ENCODE peak calls at places on chromosomes 16 and 17, in seven cellular contexts. One of them, this sample, is unnamed.

GRCh38 chr17:45752246-45752645 is 31.9 kb upstream of the CRHR1 start:
- DNase-seq in heart right ventricle: no peak
- DNase-seq in brain microvascular endothelial cell: no peak
- DNase-seq in H1: no peak
- DNase-seq in adrenal gland: no peak
- DNase-seq in MM.1S: no peak
- DNase-seq in HL-60: no peak
- DNase-seq in this sample: no peak

GRCh38 chr17:75271955-75272847 is 1.2 kb upstream of the MIF4GD start:
- DNase-seq in H1: no peak
- DNase-seq in MM.1S: peak
- DNase-seq in HL-60: no peak
- DNase-seq in heart right ventricle: peak
- DNase-seq in brain microvascular endothelial cell: no peak
- DNase-seq in adrenal gland: peak
- DNase-seq in this sample: no peak

GRCh38 chr17:66619196-66619595 is 215.7 kb upstream of the CACNG5 start:
- DNase-seq in adrenal gland: no peak
- DNase-seq in MM.1S: no peak
- DNase-seq in HL-60: no peak
- DNase-seq in H1: no peak
- DNase-seq in brain microvascular endothelial cell: no peak
- DNase-seq in heart right ventricle: no peak
- DNase-seq in this sample: no peak

GRCh38 chr16:22969567-22969966 is 155.6 kb downstream of the HS3ST2 start:
- DNase-seq in heart right ventricle: no peak
- DNase-seq in HL-60: no peak
- DNase-seq in brain microvascular endothelial cell: no peak
- DNase-seq in adrenal gland: no peak
- DNase-seq in MM.1S: no peak
- DNase-seq in H1: no peak
- DNase-seq in this sample: no peak

GRCh38 chr17:77802811-77803220 is 155.7 kb upstream of the TNRC6C start:
- DNase-seq in HL-60: no peak
- DNase-seq in H1: no peak
- DNase-seq in MM.1S: no peak
- DNase-seq in adrenal gland: no peak
- DNase-seq in brain microvascular endothelial cell: peak
- DNase-seq in heart right ventricle: no peak
- DNase-seq in this sample: no peak

GRCh38 chr16:50458694-50459271 is 89.4 kb upstream of the NKD1 start:
- DNase-seq in brain microvascular endothelial cell: no peak
- DNase-seq in H1: no peak
- DNase-seq in heart right ventricle: no peak
- DNase-seq in MM.1S: no peak
- DNase-seq in adrenal gland: no peak
- DNase-seq in HL-60: no peak
- DNase-seq in this sample: no peak

GRCh38 chr16:53768593-53768992 is 64.6 kb downstream of the FTO start:
- DNase-seq in brain microvascular endothelial cell: peak
- DNase-seq in HL-60: no peak
- DNase-seq in heart right ventricle: no peak
- DNase-seq in H1: no peak
- DNase-seq in MM.1S: no peak
- DNase-seq in adrenal gland: no peak
- DNase-seq in this sample: peak

GRCh38 chr17:21511368-21512195 is 135.4 kb downstream of the KCNJ12 start:
- DNase-seq in adrenal gland: peak
- DNase-seq in MM.1S: peak
- DNase-seq in HL-60: peak
- DNase-seq in brain microvascular endothelial cell: peak
- DNase-seq in heart right ventricle: peak
- DNase-seq in H1: peak
- DNase-seq in this sample: peak

GRCh38 chr16:19119564-19119963 is 5.8 kb downstream of the ITPRIPL2 start:
- DNase-seq in HL-60: no peak
- DNase-seq in brain microvascular endothelial cell: peak
- DNase-seq in H1: no peak
- DNase-seq in MM.1S: no peak
- DNase-seq in heart right ventricle: no peak
- DNase-seq in adrenal gland: no peak
- DNase-seq in this sample: peak

GRCh38 chr16:1500465-1501150 is 7.4 kb downstream of the TELO2 start:
- DNase-seq in adrenal gland: no peak
- DNase-seq in brain microvascular endothelial cell: no peak
- DNase-seq in H1: no peak
- DNase-seq in HL-60: no peak
- DNase-seq in MM.1S: no peak
- DNase-seq in heart right ventricle: no peak
- DNase-seq in this sample: no peak

GRCh38 chr17:82317394-82318168 is at the start of gene CD7:
- DNase-seq in HL-60: no peak
- DNase-seq in heart right ventricle: peak
- DNase-seq in brain microvascular endothelial cell: no peak
- DNase-seq in H1: no peak
- DNase-seq in adrenal gland: no peak
- DNase-seq in MM.1S: no peak
- DNase-seq in this sample: no peak

GRCh38 chr17:45355087-45355486 is 38.3 kb upstream of the MAP3K14 start:
- DNase-seq in HL-60: no peak
- DNase-seq in H1: no peak
- DNase-seq in adrenal gland: no peak
- DNase-seq in brain microvascular endothelial cell: no peak
- DNase-seq in heart right ventricle: no peak
- DNase-seq in MM.1S: no peak
- DNase-seq in this sample: no peak

GRCh38 chr17:68601565-68602266 is 549 bp upstream of the FAM20A start:
- DNase-seq in brain microvascular endothelial cell: no peak
- DNase-seq in MM.1S: no peak
- DNase-seq in HL-60: no peak
- DNase-seq in adrenal gland: peak
- DNase-seq in heart right ventricle: no peak
- DNase-seq in H1: no peak
- DNase-seq in this sample: no peak

GRCh38 chr17:40068129-40068581 is 5.4 kb downstream of the THRA start:
- DNase-seq in adrenal gland: peak
- DNase-seq in brain microvascular endothelial cell: no peak
- DNase-seq in HL-60: no peak
- DNase-seq in MM.1S: no peak
- DNase-seq in heart right ventricle: no peak
- DNase-seq in H1: no peak
- DNase-seq in this sample: no peak

GRCh38 chr17:29588561-29589411 is 662 bp downstream of the GIT1 start:
- DNase-seq in H1: no peak
- DNase-seq in HL-60: no peak
- DNase-seq in brain microvascular endothelial cell: no peak
- DNase-seq in adrenal gland: peak
- DNase-seq in heart right ventricle: peak
- DNase-seq in MM.1S: peak
- DNase-seq in this sample: no peak

GRCh38 chr17:35390663-35391062 is 17.2 kb upstream of the SLFN11 start:
- DNase-seq in HL-60: no peak
- DNase-seq in H1: no peak
- DNase-seq in heart right ventricle: no peak
- DNase-seq in brain microvascular endothelial cell: no peak
- DNase-seq in MM.1S: no peak
- DNase-seq in adrenal gland: no peak
- DNase-seq in this sample: no peak

GRCh38 chr17:30600830-30601494 is 123.8 kb downstream of the GOSR1 start:
- DNase-seq in adrenal gland: peak
- DNase-seq in heart right ventricle: no peak
- DNase-seq in HL-60: no peak
- DNase-seq in brain microvascular endothelial cell: no peak
- DNase-seq in MM.1S: peak
- DNase-seq in H1: no peak
- DNase-seq in this sample: no peak

GRCh38 chr17:1928976-1929375 is 96.2 kb downstream of the RTN4RL1 start:
- DNase-seq in adrenal gland: no peak
- DNase-seq in brain microvascular endothelial cell: no peak
- DNase-seq in HL-60: no peak
- DNase-seq in MM.1S: no peak
- DNase-seq in H1: no peak
- DNase-seq in heart right ventricle: peak
- DNase-seq in this sample: no peak

GRCh38 chr16:53090591-53091507 is 36.1 kb downstream of the CHD9 start:
- DNase-seq in MM.1S: peak
- DNase-seq in heart right ventricle: peak
- DNase-seq in H1: no peak
- DNase-seq in HL-60: peak
- DNase-seq in brain microvascular endothelial cell: peak
- DNase-seq in adrenal gland: peak
- DNase-seq in this sample: peak

GRCh38 chr16:67269766-67270165 is 9.6 kb upstream of the PLEKHG4 start:
- DNase-seq in brain microvascular endothelial cell: peak
- DNase-seq in HL-60: no peak
- DNase-seq in heart right ventricle: no peak
- DNase-seq in MM.1S: no peak
- DNase-seq in adrenal gland: no peak
- DNase-seq in H1: no peak
- DNase-seq in this sample: no peak

GRCh38 chr16:60214321-60214720 is 1480.2 kb upstream of the GOT2 start:
- DNase-seq in heart right ventricle: no peak
- DNase-seq in adrenal gland: no peak
- DNase-seq in MM.1S: no peak
- DNase-seq in HL-60: no peak
- DNase-seq in brain microvascular endothelial cell: no peak
- DNase-seq in H1: no peak
- DNase-seq in this sample: no peak

DNA sequence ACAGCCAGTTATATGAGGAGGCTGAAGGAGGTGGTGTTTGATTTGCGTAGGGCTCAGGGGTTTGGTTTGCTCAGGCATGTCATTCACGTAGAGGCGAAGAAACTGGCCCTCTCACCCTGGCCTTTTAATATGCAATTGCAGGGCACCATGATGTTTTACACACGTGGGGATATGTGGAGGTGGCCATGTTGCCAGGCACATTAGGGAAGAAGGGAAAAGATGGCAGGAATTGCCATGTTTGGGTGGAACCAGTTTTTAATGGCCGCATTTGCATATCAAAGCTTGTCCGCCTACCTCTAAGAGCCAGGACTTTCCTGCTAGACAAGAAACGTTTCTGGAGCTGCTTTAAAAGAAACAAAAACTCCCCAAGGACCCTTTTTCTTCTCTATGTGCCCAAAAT is 1483.7 kb upstream of the GOT2 start:
- DNase-seq in MM.1S: no peak
- DNase-seq in adrenal gland: no peak
- DNase-seq in brain microvascular endothelial cell: no peak
- DNase-seq in HL-60: no peak
- DNase-seq in H1: no peak
- DNase-seq in heart right ventricle: no peak
- DNase-seq in this sample: no peak
- H3K4me3 ChIP-seq in MM.1S: no peak
- H3K4me3 ChIP-seq in adrenal gland: no peak
- H3K4me3 ChIP-seq in brain microvascular endothelial cell: no peak
- H3K4me3 ChIP-seq in HL-60: no peak
- H3K4me3 ChIP-seq in H1: no peak
- H3K4me3 ChIP-seq in heart right ventricle: no peak
- H3K4me3 ChIP-seq in this sample: no peak

GRCh38 chr17:79916506-79916905 is 77.3 kb upstream of the CBX4 start:
- DNase-seq in heart right ventricle: no peak
- DNase-seq in MM.1S: no peak
- DNase-seq in brain microvascular endothelial cell: no peak
- DNase-seq in HL-60: no peak
- DNase-seq in H1: no peak
- DNase-seq in adrenal gland: no peak
- DNase-seq in this sample: no peak

GRCh38 chr17:79913896-79914812 is 74.9 kb upstream of the CBX4 start:
- DNase-seq in heart right ventricle: no peak
- DNase-seq in MM.1S: no peak
- DNase-seq in HL-60: no peak
- DNase-seq in brain microvascular endothelial cell: no peak
- DNase-seq in H1: no peak
- DNase-seq in adrenal gland: no peak
- DNase-seq in this sample: no peak

GRCh38 chr17:79916991-79917901 is 78.0 kb upstream of the CBX4 start:
- DNase-seq in brain microvascular endothelial cell: no peak
- DNase-seq in heart right ventricle: no peak
- DNase-seq in adrenal gland: no peak
- DNase-seq in HL-60: no peak
- DNase-seq in H1: no peak
- DNase-seq in MM.1S: no peak
- DNase-seq in this sample: no peak

GRCh38 chr17:79914813-79915740 is 75.8 kb upstream of the CBX4 start:
- DNase-seq in MM.1S: no peak
- DNase-seq in H1: no peak
- DNase-seq in adrenal gland: no peak
- DNase-seq in heart right ventricle: peak
- DNase-seq in brain microvascular endothelial cell: no peak
- DNase-seq in HL-60: no peak
- DNase-seq in this sample: no peak

GRCh38 chr17:79915850-79916430 is 76.7 kb upstream of the CBX4 start:
- DNase-seq in adrenal gland: no peak
- DNase-seq in MM.1S: no peak
- DNase-seq in heart right ventricle: peak
- DNase-seq in brain microvascular endothelial cell: no peak
- DNase-seq in H1: peak
- DNase-seq in HL-60: no peak
- DNase-seq in this sample: no peak
- TF ChIP-seq CTCF in adrenal gland: peak
- TF ChIP-seq CTCF in MM.1S: peak
- TF ChIP-seq CTCF in heart right ventricle: peak
- TF ChIP-seq CTCF in brain microvascular endothelial cell: peak
- TF ChIP-seq CTCF in H1: peak
- TF ChIP-seq CTCF in HL-60: no peak
- TF ChIP-seq CTCF in this sample: peak

GRCh38 chr16:81745704-81746558 is 33.2 kb upstream of the PLCG2 start:
- DNase-seq in heart right ventricle: peak
- DNase-seq in adrenal gland: peak
- DNase-seq in H1: no peak
- DNase-seq in HL-60: peak
- DNase-seq in MM.1S: peak
- DNase-seq in brain microvascular endothelial cell: peak
- DNase-seq in this sample: no peak

GRCh38 chr16:81748476-81749198 is 30.5 kb upstream of the PLCG2 start:
- DNase-seq in HL-60: no peak
- DNase-seq in MM.1S: no peak
- DNase-seq in heart right ventricle: no peak
- DNase-seq in H1: no peak
- DNase-seq in adrenal gland: no peak
- DNase-seq in brain microvascular endothelial cell: no peak
- DNase-seq in this sample: no peak

GRCh38 chr16:81744385-81744784 is 34.7 kb upstream of the PLCG2 start:
- DNase-seq in brain microvascular endothelial cell: no peak
- DNase-seq in HL-60: no peak
- DNase-seq in adrenal gland: no peak
- DNase-seq in MM.1S: no peak
- DNase-seq in heart right ventricle: no peak
- DNase-seq in H1: no peak
- DNase-seq in this sample: no peak

GRCh38 chr16:81746566-81746965 is 32.5 kb upstream of the PLCG2 start:
- DNase-seq in MM.1S: no peak
- DNase-seq in HL-60: no peak
- DNase-seq in heart right ventricle: no peak
- DNase-seq in H1: no peak
- DNase-seq in adrenal gland: no peak
- DNase-seq in brain microvascular endothelial cell: no peak
- DNase-seq in this sample: no peak

GRCh38 chr16:81744911-81745310 is 34.2 kb upstream of the PLCG2 start:
- DNase-seq in adrenal gland: no peak
- DNase-seq in HL-60: no peak
- DNase-seq in heart right ventricle: no peak
- DNase-seq in brain microvascular endothelial cell: no peak
- DNase-seq in MM.1S: no peak
- DNase-seq in H1: no peak
- DNase-seq in this sample: no peak
- H3K4me3 ChIP-seq in adrenal gland: no peak
- H3K4me3 ChIP-seq in HL-60: no peak
- H3K4me3 ChIP-seq in heart right ventricle: no peak
- H3K4me3 ChIP-seq in brain microvascular endothelial cell: no peak
- H3K4me3 ChIP-seq in MM.1S: no peak
- H3K4me3 ChIP-seq in H1: no peak
- H3K4me3 ChIP-seq in this sample: no peak

GRCh38 chr16:86630471-86630870 is 52.1 kb downstream of the FOXL1 start:
- DNase-seq in heart right ventricle: no peak
- DNase-seq in HL-60: no peak
- DNase-seq in brain microvascular endothelial cell: no peak
- DNase-seq in MM.1S: no peak
- DNase-seq in adrenal gland: peak
- DNase-seq in H1: no peak
- DNase-seq in this sample: no peak
- TF ChIP-seq CTCF in heart right ventricle: no peak
- TF ChIP-seq CTCF in HL-60: no peak
- TF ChIP-seq CTCF in brain microvascular endothelial cell: no peak
- TF ChIP-seq CTCF in MM.1S: no peak
- TF ChIP-seq CTCF in adrenal gland: no peak
- TF ChIP-seq CTCF in H1: no peak
- TF ChIP-seq CTCF in this sample: no peak

This sample was measured in AG09309.